ENCODE peak calls at places on chromosomes 16 and 17, in eight cellular contexts. B is left lung; X is body of pancreas; P is keratinocyte; E is CD8-positive, alpha-beta T cell; J is CD8-positive, alpha-beta memory T cell; O is CD4-positive, alpha-beta memory T cell; S is transverse colon. A is an unnamed sample.

GRCh38 chr16:19830902-19831555 is 53.6 kb downstream of the GPRC5B start:
- DNase-seq in O (no peak), B (no peak), E (no peak), P (no peak), S (no peak), J (no peak), X (no peak), A (no peak)

GRCh38 chr16:27722266-27722636 is 172.3 kb downstream of the KATNIP start:
- DNase-seq in O (no peak), P (no peak), S (peak; percentile 29), X (no peak), B (no peak), J (no peak), E (no peak), A (no peak)

GRCh38 chr16:56451753-56452689 is 667 bp downstream of the OGFOD1 start:
- DNase-seq in E (no peak), X (peak; percentile 53), S (peak; percentile 26), O (no peak), B (no peak), P (no peak), J (no peak), A (peak; percentile 44)

GRCh38 chr17:50531428-50532025 is 1.0 kb upstream of the EPN3 start:
- DNase-seq in X (no peak), S (no peak), O (no peak), E (no peak), P (no peak), B (no peak), J (no peak), A (no peak)

GRCh38 chr17:59756236-59756818 is 48.9 kb downstream of the VMP1 start:
- DNase-seq in J (no peak), P (no peak), X (no peak), B (no peak), E (no peak), O (no peak), S (no peak), A (no peak)

GRCh38 chr16:88896238-88897065 is 30.0 kb upstream of the PABPN1L start:
- DNase-seq in J (no peak), O (no peak), B (no peak), S (no peak), P (no peak), X (no peak), E (no peak), A (no peak)

GRCh38 chr17:17792551-17793377 is 44.0 kb downstream of the SREBF1 start:
- DNase-seq in E (peak; percentile 46), O (peak; percentile 70), X (no peak), J (peak; percentile 41), P (no peak), B (no peak), S (no peak), A (peak; percentile 84)

GRCh38 chr16:83482545-83483162 is 325.1 kb upstream of the HSBP1 start:
- DNase-seq in J (no peak), X (no peak), E (no peak), S (no peak), O (no peak), P (no peak), B (no peak), A (no peak)

DNA sequence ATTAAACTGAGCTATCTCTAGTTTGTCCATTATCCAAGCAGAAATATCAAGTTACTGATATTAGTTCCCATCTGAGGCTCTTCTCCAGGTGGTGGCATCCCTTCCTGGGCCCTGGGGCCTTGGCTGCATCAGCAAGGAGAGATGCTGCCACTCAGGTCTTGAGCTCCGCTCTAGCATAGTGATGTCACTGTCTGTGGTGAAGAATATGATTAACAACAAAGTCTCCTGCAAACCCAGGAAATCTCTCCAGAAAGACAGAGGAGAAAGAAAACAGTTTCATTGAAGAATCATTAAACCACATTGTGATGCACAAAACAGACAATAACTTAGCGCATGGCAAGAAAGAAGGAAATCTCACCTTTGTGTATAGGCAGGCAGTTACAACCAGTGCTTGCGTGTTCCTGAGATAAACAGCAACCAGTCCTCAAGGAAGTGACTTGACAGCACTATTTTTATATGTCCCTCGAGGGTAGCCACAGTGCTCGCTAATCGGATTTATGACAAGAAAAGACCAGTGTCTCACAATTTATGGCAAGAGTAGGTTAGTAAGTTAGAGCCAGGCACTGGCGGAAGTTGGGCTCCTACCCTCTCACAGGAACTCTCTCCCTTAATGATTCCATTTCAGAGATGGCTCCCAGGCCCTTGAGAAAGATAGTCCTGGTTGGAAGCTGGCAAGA is 151.1 kb downstream of the AHSP start:
- DNase-seq in P (no peak), O (no peak), J (no peak), S (no peak), B (no peak), X (no peak), E (no peak), A (no peak)
- H3K4me1 ChIP-seq in P (no peaks in the 10 kb centered on the region), O (no peaks in the 10 kb centered on the region), J (no peaks in the 10 kb centered on the region), S (no peaks in the 10 kb centered on the region), B (no peaks in the 10 kb centered on the region), X (no peaks in the 10 kb centered on the region), E (no peaks in the 10 kb centered on the region), A (no peaks in the 10 kb centered on the region)

GRCh38 chr17:63434951-63435571 is 11.0 kb downstream of the CYB561 start:
- DNase-seq in P (no peak), J (peak; percentile 47), E (peak; percentile 11), B (peak; percentile 92), X (peak; percentile 93), O (peak; percentile 76), S (peak; percentile 83), A (peak; percentile 69)

GRCh38 chr17:63435681-63436522 is 10.2 kb downstream of the CYB561 start:
- DNase-seq in X (peak; percentile 72), J (no peak), B (peak; percentile 76), O (no peak), E (no peak), P (no peak), S (peak; percentile 42), A (peak; percentile 45)

GRCh38 chr17:63431939-63432804 is 13.9 kb downstream of the CYB561 start:
- DNase-seq in X (no peak), J (no peak), S (peak; percentile 40), E (no peak), O (no peak), B (peak; percentile 61), P (no peak), A (peak; percentile 92)

GRCh38 chr17:63431618-63431938 is 14.5 kb downstream of the CYB561 start:
- DNase-seq in E (no peak), S (no peak), X (no peak), P (no peak), B (no peak), J (no peak), O (no peak), A (no peak)

DNA sequence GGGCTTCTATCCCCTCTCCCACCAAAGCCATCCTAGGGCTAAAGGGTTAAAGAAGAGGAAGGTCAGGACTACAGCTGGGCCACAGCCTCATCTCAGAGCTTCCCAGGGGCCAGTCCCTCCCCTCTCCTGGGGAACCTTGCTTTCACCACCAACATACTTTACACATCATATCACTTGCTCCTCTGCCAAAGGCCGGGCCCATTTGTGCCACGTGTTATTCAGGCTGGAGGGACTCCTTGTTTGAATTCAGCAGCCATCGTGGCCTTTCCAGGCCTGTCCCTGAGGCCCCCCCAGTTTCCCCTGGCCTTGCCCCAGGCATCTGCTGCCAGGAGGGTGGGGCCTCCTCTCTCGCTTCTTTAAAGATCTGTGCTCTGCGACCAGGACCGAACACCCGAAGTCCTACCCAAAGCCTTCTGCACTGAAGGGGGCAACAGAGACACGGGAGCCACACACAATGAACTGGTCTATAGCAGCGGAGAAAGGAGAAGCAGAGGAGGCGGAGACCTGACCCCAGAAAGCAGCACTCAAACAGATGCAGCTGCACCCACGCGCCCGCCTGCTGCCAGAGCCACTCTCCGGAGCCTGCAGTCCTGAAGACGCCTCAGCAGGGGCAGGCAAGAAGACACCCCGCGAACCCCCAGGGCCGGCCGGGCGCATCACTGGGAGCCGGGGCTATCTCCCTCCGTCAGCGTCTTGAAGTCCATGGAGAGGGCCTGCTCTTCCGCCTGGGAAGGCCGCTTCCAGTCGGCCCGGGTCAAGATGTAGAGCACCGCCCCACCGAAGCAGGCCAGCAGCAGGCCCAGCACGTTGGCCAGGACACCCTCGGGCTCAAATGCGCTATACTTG is 12.1 kb downstream of the CYB561 start:
- DNase-seq in P (no peak), X (peak; percentile 67), B (peak; percentile 83), J (no peak), E (no peak), S (peak; percentile 49), O (no peak), A (peak; percentile 64)
- H3K4me1 ChIP-seq in P (peaks cover 20% of the 10 kb centered on the region), X (peaks cover 71% of the 10 kb centered on the region), B (peaks cover 37% of the 10 kb centered on the region), J (peaks cover 32% of the 10 kb centered on the region), E (peaks cover 26% of the 10 kb centered on the region), S (peaks cover 51% of the 10 kb centered on the region), O (peaks cover 54% of the 10 kb centered on the region), A (peaks cover 90% of the 10 kb centered on the region)

GRCh38 chr16:69861276-69862030 is 89.7 kb upstream of the CLEC18A start:
- DNase-seq in P (no peak), B (no peak), E (no peak), O (no peak), X (peak; percentile 38), S (peak; percentile 60), J (no peak), A (no peak)

GRCh38 chr16:69870761-69871160 is 80.4 kb upstream of the CLEC18A start:
- DNase-seq in J (no peak), S (no peak), P (no peak), O (no peak), B (no peak), E (no peak), X (no peak), A (no peak)

GRCh38 chr16:69867796-69868565 is 83.2 kb upstream of the CLEC18A start:
- DNase-seq in P (no peak), J (no peak), E (no peak), X (no peak), S (no peak), O (no peak), B (no peak), A (no peak)

GRCh38 chr16:69863882-69864281 is 87.3 kb upstream of the CLEC18A start:
- DNase-seq in P (no peak), E (no peak), S (no peak), O (no peak), B (no peak), J (no peak), X (no peak), A (no peak)

GRCh38 chr16:69865701-69866100 is 85.4 kb upstream of the CLEC18A start:
- DNase-seq in B (no peak), X (no peak), P (no peak), E (no peak), O (no peak), J (no peak), S (no peak), A (no peak)
- H3K4me1 ChIP-seq in B (peaks cover 12% of the 10 kb centered on the region), X (peaks cover 38% of the 10 kb centered on the region), P (peaks cover 3% of the 10 kb centered on the region), E (no peaks in the 10 kb centered on the region), O (no peaks in the 10 kb centered on the region), J (no peaks in the 10 kb centered on the region), S (peaks cover 16% of the 10 kb centered on the region), A (no peaks in the 10 kb centered on the region)

GRCh38 chr16:72945611-72946010 is 102.3 kb downstream of the ZFHX3 start:
- DNase-seq in J (no peak), S (no peak), O (no peak), E (no peak), B (no peak), X (no peak), P (no peak), A (no peak)

GRCh38 chr16:72946474-72947194 is 101.3 kb downstream of the ZFHX3 start:
- DNase-seq in J (no peak), X (peak; percentile 84), P (no peak), S (no peak), O (no peak), E (no peak), B (no peak), A (no peak)

GRCh38 chr16:72946063-72946462 is 101.9 kb downstream of the ZFHX3 start:
- DNase-seq in S (no peak), O (no peak), J (no peak), E (no peak), X (no peak), B (no peak), P (no peak), A (no peak)

GRCh38 chr16:72948238-72948559 is 99.7 kb downstream of the ZFHX3 start:
- DNase-seq in O (no peak), S (no peak), X (no peak), B (no peak), P (no peak), E (no peak), J (no peak), A (no peak)

DNA sequence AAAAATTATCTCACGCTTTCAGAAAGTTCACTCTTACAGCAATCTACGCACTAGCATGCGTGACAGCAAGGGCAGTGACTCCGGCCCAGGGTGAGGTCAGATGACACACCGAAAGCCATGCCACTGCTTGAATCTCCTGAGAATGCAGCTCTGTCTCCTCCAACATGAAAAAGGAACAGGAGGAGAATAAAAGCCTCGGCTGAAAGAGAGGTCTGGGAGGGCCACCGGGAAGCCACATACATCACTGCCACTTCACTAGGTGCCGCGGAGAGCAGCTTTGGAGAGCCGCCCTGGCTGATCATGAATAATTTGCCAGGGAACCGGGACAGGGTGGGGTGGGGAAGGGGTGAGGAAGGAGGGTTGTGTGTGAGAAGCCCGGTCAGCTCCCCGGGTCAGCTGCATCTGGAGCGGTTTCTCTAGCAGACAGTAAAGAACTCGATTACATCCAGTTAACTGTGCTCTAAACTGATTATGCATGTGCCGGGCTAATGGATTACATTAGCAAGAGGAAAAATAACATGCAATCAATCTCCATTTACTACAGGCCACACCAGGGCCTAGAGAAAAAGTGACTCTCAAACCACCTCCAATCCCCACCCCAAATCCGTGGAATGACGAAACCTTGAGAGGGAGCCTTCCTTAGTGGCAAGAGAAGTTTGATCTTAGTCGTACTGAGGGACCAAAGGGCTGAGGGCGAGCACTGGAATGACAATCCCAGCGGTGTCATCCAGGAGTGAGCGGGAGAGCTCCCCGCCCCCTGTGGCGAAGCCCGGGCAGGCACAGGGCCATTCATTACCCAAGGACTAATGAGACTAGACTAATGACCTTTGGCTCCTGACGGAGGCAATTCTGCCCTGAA is 100.3 kb downstream of the ZFHX3 start:
- DNase-seq in B (no peak), J (no peak), P (no peak), O (no peak), E (no peak), X (peak; percentile 50), S (no peak), A (peak; percentile 90)
- H3K4me1 ChIP-seq in B (peaks cover 9% of the 10 kb centered on the region), J (no peaks in the 10 kb centered on the region), P (no peaks in the 10 kb centered on the region), O (no peaks in the 10 kb centered on the region), E (no peaks in the 10 kb centered on the region), X (peaks cover 50% of the 10 kb centered on the region), S (peaks cover 11% of the 10 kb centered on the region), A (peaks cover 14% of the 10 kb centered on the region)